ENCODE peak calls at places on chromosomes 13 and 19, in nine cellular contexts. One of them, this sample, is unnamed. For H3K36me3, the result is how much of the 10 kb centered on the place peaks cover.

GRCh38 chr19:53785196-53785889 is 38.8 kb downstream of the NLRP12 start:
- DNase-seq in prostate gland: no peak
- DNase-seq in HCT116: no peak
- DNase-seq in tibial nerve: no peak
- DNase-seq in fibroblast of lung: no peak
- DNase-seq in upper lobe of left lung: no peak
- DNase-seq in PC-3: no peak
- DNase-seq in esophagus muscularis mucosa: no peak
- DNase-seq in cardiac muscle cell: no peak
- DNase-seq in this sample: no peak

GRCh38 chr13:95956589-95957148 is 96.5 kb downstream of the UGGT2 start:
- DNase-seq in PC-3: no peak
- DNase-seq in fibroblast of lung: peak
- DNase-seq in cardiac muscle cell: no peak
- DNase-seq in prostate gland: no peak
- DNase-seq in esophagus muscularis mucosa: no peak
- DNase-seq in HCT116: no peak
- DNase-seq in tibial nerve: no peak
- DNase-seq in upper lobe of left lung: no peak
- DNase-seq in this sample: no peak

GRCh38 chr19:49389406-49389805 is 1.4 kb downstream of the KASH5 start:
- DNase-seq in prostate gland: no peak
- DNase-seq in cardiac muscle cell: no peak
- DNase-seq in HCT116: no peak
- DNase-seq in fibroblast of lung: no peak
- DNase-seq in tibial nerve: no peak
- DNase-seq in PC-3: no peak
- DNase-seq in esophagus muscularis mucosa: no peak
- DNase-seq in upper lobe of left lung: peak
- DNase-seq in this sample: no peak

GRCh38 chr19:3507371-3508120 is 1.4 kb downstream of the FZR1 start:
- DNase-seq in PC-3: peak
- DNase-seq in esophagus muscularis mucosa: no peak
- DNase-seq in prostate gland: peak
- DNase-seq in tibial nerve: no peak
- DNase-seq in cardiac muscle cell: peak
- DNase-seq in HCT116: no peak
- DNase-seq in upper lobe of left lung: peak
- DNase-seq in fibroblast of lung: no peak
- DNase-seq in this sample: no peak

GRCh38 chr19:12983561-12984142 is 11.6 kb upstream of the NFIX start:
- DNase-seq in esophagus muscularis mucosa: no peak
- DNase-seq in PC-3: peak
- DNase-seq in fibroblast of lung: peak
- DNase-seq in HCT116: peak
- DNase-seq in prostate gland: peak
- DNase-seq in cardiac muscle cell: peak
- DNase-seq in tibial nerve: peak
- DNase-seq in upper lobe of left lung: peak
- DNase-seq in this sample: no peak

GRCh38 chr13:21683034-21683733 is 12.3 kb downstream of the FGF9 start:
- DNase-seq in tibial nerve: no peak
- DNase-seq in upper lobe of left lung: no peak
- DNase-seq in prostate gland: no peak
- DNase-seq in fibroblast of lung: peak
- DNase-seq in HCT116: no peak
- DNase-seq in PC-3: peak
- DNase-seq in cardiac muscle cell: no peak
- DNase-seq in esophagus muscularis mucosa: no peak
- DNase-seq in this sample: peak

GRCh38 chr13:83996415-83996814 is 114.1 kb upstream of the SLITRK1 start:
- DNase-seq in fibroblast of lung: no peak
- DNase-seq in esophagus muscularis mucosa: no peak
- DNase-seq in upper lobe of left lung: peak
- DNase-seq in HCT116: no peak
- DNase-seq in PC-3: no peak
- DNase-seq in tibial nerve: no peak
- DNase-seq in cardiac muscle cell: no peak
- DNase-seq in prostate gland: no peak
- DNase-seq in this sample: no peak

GRCh38 chr13:24668511-24668910 is 11.7 kb upstream of the ATP12A start:
- DNase-seq in tibial nerve: no peak
- DNase-seq in upper lobe of left lung: no peak
- DNase-seq in prostate gland: no peak
- DNase-seq in esophagus muscularis mucosa: no peak
- DNase-seq in cardiac muscle cell: no peak
- DNase-seq in fibroblast of lung: no peak
- DNase-seq in HCT116: no peak
- DNase-seq in PC-3: no peak
- DNase-seq in this sample: no peak

GRCh38 chr13:42760949-42761348 is 20.4 kb upstream of the FAM216B start:
- DNase-seq in tibial nerve: peak
- DNase-seq in upper lobe of left lung: no peak
- DNase-seq in prostate gland: no peak
- DNase-seq in cardiac muscle cell: no peak
- DNase-seq in fibroblast of lung: peak
- DNase-seq in HCT116: no peak
- DNase-seq in esophagus muscularis mucosa: no peak
- DNase-seq in PC-3: no peak
- DNase-seq in this sample: no peak

GRCh38 chr19:18153555-18154134 is 682 bp downstream of the PIK3R2 start:
- DNase-seq in PC-3: no peak
- DNase-seq in fibroblast of lung: no peak
- DNase-seq in prostate gland: no peak
- DNase-seq in upper lobe of left lung: peak
- DNase-seq in tibial nerve: no peak
- DNase-seq in HCT116: no peak
- DNase-seq in cardiac muscle cell: no peak
- DNase-seq in esophagus muscularis mucosa: peak
- DNase-seq in this sample: no peak

GRCh38 chr13:33235078-33235477 is 50.5 kb downstream of the STARD13 start:
- DNase-seq in tibial nerve: peak
- DNase-seq in upper lobe of left lung: no peak
- DNase-seq in HCT116: no peak
- DNase-seq in cardiac muscle cell: peak
- DNase-seq in fibroblast of lung: peak
- DNase-seq in esophagus muscularis mucosa: no peak
- DNase-seq in PC-3: peak
- DNase-seq in prostate gland: no peak
- DNase-seq in this sample: no peak

GRCh38 chr19:5321851-5322681 is 18.5 kb downstream of the PTPRS start:
- DNase-seq in esophagus muscularis mucosa: no peak
- DNase-seq in prostate gland: no peak
- DNase-seq in HCT116: no peak
- DNase-seq in cardiac muscle cell: peak
- DNase-seq in tibial nerve: no peak
- DNase-seq in PC-3: no peak
- DNase-seq in fibroblast of lung: no peak
- DNase-seq in upper lobe of left lung: peak
- DNase-seq in this sample: no peak

GRCh38 chr19:55092423-55093318 is 17.0 kb downstream of the EPS8L1 start:
- DNase-seq in upper lobe of left lung: peak
- DNase-seq in esophagus muscularis mucosa: no peak
- DNase-seq in HCT116: no peak
- DNase-seq in PC-3: no peak
- DNase-seq in tibial nerve: no peak
- DNase-seq in fibroblast of lung: no peak
- DNase-seq in prostate gland: no peak
- DNase-seq in cardiac muscle cell: no peak
- DNase-seq in this sample: no peak
- H3K36me3 ChIP-seq in upper lobe of left lung: half or more
- H3K36me3 ChIP-seq in esophagus muscularis mucosa: under half
- H3K36me3 ChIP-seq in HCT116: under half
- H3K36me3 ChIP-seq in PC-3: under half
- H3K36me3 ChIP-seq in tibial nerve: half or more
- H3K36me3 ChIP-seq in fibroblast of lung: under half
- H3K36me3 ChIP-seq in prostate gland: under half
- H3K36me3 ChIP-seq in cardiac muscle cell: under half
- H3K36me3 ChIP-seq in this sample: under half

GRCh38 chr19:11087870-11088507 is 1.3 kb upstream of the LDLR start:
- DNase-seq in HCT116: no peak
- DNase-seq in cardiac muscle cell: no peak
- DNase-seq in tibial nerve: no peak
- DNase-seq in fibroblast of lung: no peak
- DNase-seq in upper lobe of left lung: no peak
- DNase-seq in esophagus muscularis mucosa: no peak
- DNase-seq in PC-3: no peak
- DNase-seq in prostate gland: no peak
- DNase-seq in this sample: no peak
- H3K4me3 ChIP-seq in HCT116: no peak
- H3K4me3 ChIP-seq in cardiac muscle cell: no peak
- H3K4me3 ChIP-seq in tibial nerve: no peak
- H3K4me3 ChIP-seq in fibroblast of lung: no peak
- H3K4me3 ChIP-seq in upper lobe of left lung: no peak
- H3K4me3 ChIP-seq in esophagus muscularis mucosa: no peak
- H3K4me3 ChIP-seq in PC-3: peak
- H3K4me3 ChIP-seq in prostate gland: no peak
- H3K4me3 ChIP-seq in this sample: no peak

GRCh38 chr13:110563463-110563774 is 1.9 kb upstream of the RAB20 start:
- DNase-seq in prostate gland: no peak
- DNase-seq in upper lobe of left lung: no peak
- DNase-seq in HCT116: no peak
- DNase-seq in fibroblast of lung: no peak
- DNase-seq in esophagus muscularis mucosa: no peak
- DNase-seq in PC-3: no peak
- DNase-seq in cardiac muscle cell: no peak
- DNase-seq in tibial nerve: no peak
- DNase-seq in this sample: no peak

GRCh38 chr13:110562696-110563462 is 1.4 kb upstream of the RAB20 start:
- DNase-seq in tibial nerve: no peak
- DNase-seq in prostate gland: peak
- DNase-seq in fibroblast of lung: no peak
- DNase-seq in esophagus muscularis mucosa: no peak
- DNase-seq in PC-3: no peak
- DNase-seq in HCT116: no peak
- DNase-seq in upper lobe of left lung: no peak
- DNase-seq in cardiac muscle cell: no peak
- DNase-seq in this sample: no peak

GRCh38 chr13:110566201-110566600 is 4.7 kb upstream of the RAB20 start:
- DNase-seq in tibial nerve: no peak
- DNase-seq in prostate gland: no peak
- DNase-seq in HCT116: no peak
- DNase-seq in upper lobe of left lung: no peak
- DNase-seq in PC-3: no peak
- DNase-seq in fibroblast of lung: no peak
- DNase-seq in esophagus muscularis mucosa: no peak
- DNase-seq in cardiac muscle cell: no peak
- DNase-seq in this sample: no peak

GRCh38 chr13:110564472-110564985 is 3.0 kb upstream of the RAB20 start:
- DNase-seq in tibial nerve: no peak
- DNase-seq in fibroblast of lung: no peak
- DNase-seq in cardiac muscle cell: no peak
- DNase-seq in PC-3: no peak
- DNase-seq in prostate gland: no peak
- DNase-seq in esophagus muscularis mucosa: no peak
- DNase-seq in HCT116: no peak
- DNase-seq in upper lobe of left lung: no peak
- DNase-seq in this sample: no peak

DNA sequence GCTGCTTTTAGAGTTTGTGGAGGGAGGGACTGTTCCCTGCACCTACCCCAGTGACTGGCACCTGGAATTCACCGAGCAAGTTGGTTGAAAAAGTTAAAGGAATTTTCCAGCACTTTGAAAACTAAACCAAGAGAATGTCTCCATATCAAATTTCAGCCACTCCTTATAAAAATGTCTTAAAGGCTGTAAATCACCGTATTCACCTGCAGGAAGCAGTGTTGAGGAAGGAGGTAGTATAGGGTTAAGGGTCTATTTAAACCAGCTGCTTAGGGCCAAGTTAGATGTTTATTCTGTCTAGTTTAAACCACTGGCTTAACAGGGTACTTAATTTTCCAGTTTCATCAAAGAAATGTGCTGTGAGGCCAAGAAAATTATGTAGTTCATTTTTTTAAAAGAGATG is 3.8 kb upstream of the RAB20 start:
- DNase-seq in upper lobe of left lung: no peak
- DNase-seq in prostate gland: no peak
- DNase-seq in HCT116: no peak
- DNase-seq in esophagus muscularis mucosa: no peak
- DNase-seq in PC-3: peak
- DNase-seq in fibroblast of lung: no peak
- DNase-seq in tibial nerve: no peak
- DNase-seq in cardiac muscle cell: no peak
- DNase-seq in this sample: no peak
- TF ChIP-seq CTCF in upper lobe of left lung: no peak
- TF ChIP-seq CTCF in prostate gland: peak
- TF ChIP-seq CTCF in HCT116: peak
- TF ChIP-seq CTCF in esophagus muscularis mucosa: no peak
- TF ChIP-seq CTCF in PC-3: peak
- TF ChIP-seq CTCF in fibroblast of lung: peak
- TF ChIP-seq CTCF in tibial nerve: no peak
- TF ChIP-seq CTCF in cardiac muscle cell: peak
- TF ChIP-seq CTCF in this sample: no peak

DNA sequence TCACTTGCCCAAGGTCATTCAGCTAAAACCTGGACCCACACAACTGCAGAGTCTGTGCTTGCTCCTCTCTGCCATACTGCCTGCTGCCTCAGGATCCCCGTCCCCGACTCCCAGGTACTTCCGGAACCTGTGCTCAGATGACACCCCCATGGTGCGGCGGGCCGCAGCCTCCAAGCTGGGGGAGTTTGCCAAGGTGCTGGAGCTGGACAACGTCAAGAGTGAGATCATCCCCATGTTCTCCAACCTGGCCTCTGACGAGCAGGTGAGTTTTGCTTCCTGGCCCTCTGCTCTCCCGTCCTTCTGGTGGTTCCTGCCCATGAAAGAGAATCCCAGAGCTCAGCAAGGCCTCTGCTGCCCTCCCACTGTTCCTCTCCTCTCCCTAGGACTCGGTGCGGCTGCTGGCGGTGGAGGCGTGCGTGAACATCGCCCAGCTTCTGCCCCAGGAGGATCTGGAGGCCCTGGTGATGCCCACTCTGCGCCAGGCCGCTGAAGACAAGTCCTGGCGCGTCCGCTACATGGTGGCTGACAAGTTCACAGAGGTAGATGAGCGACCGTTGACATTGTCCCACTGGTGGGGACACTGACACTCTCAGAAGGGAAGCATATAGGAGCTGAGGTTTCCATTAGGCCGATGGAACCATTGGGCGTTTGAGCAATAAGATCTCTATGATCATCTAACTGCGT is 22.9 kb downstream of the PPP2R1A start:
- DNase-seq in cardiac muscle cell: no peak
- DNase-seq in HCT116: no peak
- DNase-seq in upper lobe of left lung: peak
- DNase-seq in esophagus muscularis mucosa: no peak
- DNase-seq in fibroblast of lung: no peak
- DNase-seq in tibial nerve: no peak
- DNase-seq in prostate gland: no peak
- DNase-seq in PC-3: no peak
- DNase-seq in this sample: no peak
- H3K36me3 ChIP-seq in cardiac muscle cell: half or more
- H3K36me3 ChIP-seq in HCT116: half or more
- H3K36me3 ChIP-seq in upper lobe of left lung: half or more
- H3K36me3 ChIP-seq in esophagus muscularis mucosa: half or more
- H3K36me3 ChIP-seq in fibroblast of lung: under half
- H3K36me3 ChIP-seq in tibial nerve: half or more
- H3K36me3 ChIP-seq in prostate gland: under half
- H3K36me3 ChIP-seq in PC-3: half or more
- H3K36me3 ChIP-seq in this sample: under half

This sample was measured in BJ.